ENCODE peak calls at places on chromosomes 13 and 19, in four cellular contexts. G, U, X and W are unnamed samples.

GRCh38 chr13:25874907-25875306 is 176.9 kb downstream of the SHISA2 start:
- DNase-seq in G (no peak), X (no peak), U (no peak), W (peak)

GRCh38 chr13:94712812-94713555 is 639 bp upstream of the SOX21 start:
- DNase-seq in X (peak), U (no peak), G (no peak), W (no peak)

GRCh38 chr19:46841458-46842083 is 9.1 kb downstream of the AP2S1 start:
- DNase-seq in X (peak), G (peak), U (no peak), W (no peak)

GRCh38 chr13:88107486-88108044 is 436.4 kb downstream of the SLITRK5 start:
- DNase-seq in U (no peak), G (no peak), X (no peak), W (no peak)

GRCh38 chr19:14550201-14550754 is 20.9 kb downstream of the TECR start:
- DNase-seq in G (peak), X (peak), U (no peak), W (peak)

GRCh38 chr19:9306443-9306842 is 3.2 kb downstream of the ZNF699 start:
- DNase-seq in U (no peak), X (no peak), G (no peak), W (no peak)

GRCh38 chr19:18477042-18477760 is 39.3 kb upstream of the ISYNA1 start:
- DNase-seq in X (no peak), U (no peak), G (peak), W (peak)

GRCh38 chr19:4878491-4878968 is 11.1 kb upstream of the PLIN3 start:
- DNase-seq in X (no peak), G (no peak), U (no peak), W (peak)

GRCh38 chr19:5220866-5221265 is 119.7 kb downstream of the PTPRS start:
- DNase-seq in U (no peak), X (no peak), G (no peak), W (no peak)

GRCh38 chr19:41934849-41935374 is 6.7 kb upstream of the ERFL start:
- DNase-seq in G (peak), X (peak), U (peak), W (peak)

GRCh38 chr13:38381840-38382239 is 32.2 kb downstream of the UFM1 start:
- DNase-seq in U (no peak), G (no peak), X (no peak), W (no peak)

GRCh38 chr13:83332751-83333150 is 549.5 kb downstream of the SLITRK1 start:
- DNase-seq in U (no peak), X (no peak), G (no peak), W (no peak)

GRCh38 chr13:108957369-108958012 is 328.1 kb downstream of the MYO16 start:
- DNase-seq in X (peak), G (no peak), U (no peak), W (no peak)

GRCh38 chr19:18385675-18386542 is at the start of gene GDF15:
- DNase-seq in G (peak), U (peak), X (peak), W (peak)

GRCh38 chr19:6066661-6067646 is 43.3 kb downstream of the RFX2 start:
- DNase-seq in X (peak), G (peak), U (peak), W (no peak)

GRCh38 chr19:30968210-30968609 is 381.0 kb downstream of the TSHZ3 start:
- DNase-seq in X (no peak), G (peak), U (no peak), W (no peak)

DNA sequence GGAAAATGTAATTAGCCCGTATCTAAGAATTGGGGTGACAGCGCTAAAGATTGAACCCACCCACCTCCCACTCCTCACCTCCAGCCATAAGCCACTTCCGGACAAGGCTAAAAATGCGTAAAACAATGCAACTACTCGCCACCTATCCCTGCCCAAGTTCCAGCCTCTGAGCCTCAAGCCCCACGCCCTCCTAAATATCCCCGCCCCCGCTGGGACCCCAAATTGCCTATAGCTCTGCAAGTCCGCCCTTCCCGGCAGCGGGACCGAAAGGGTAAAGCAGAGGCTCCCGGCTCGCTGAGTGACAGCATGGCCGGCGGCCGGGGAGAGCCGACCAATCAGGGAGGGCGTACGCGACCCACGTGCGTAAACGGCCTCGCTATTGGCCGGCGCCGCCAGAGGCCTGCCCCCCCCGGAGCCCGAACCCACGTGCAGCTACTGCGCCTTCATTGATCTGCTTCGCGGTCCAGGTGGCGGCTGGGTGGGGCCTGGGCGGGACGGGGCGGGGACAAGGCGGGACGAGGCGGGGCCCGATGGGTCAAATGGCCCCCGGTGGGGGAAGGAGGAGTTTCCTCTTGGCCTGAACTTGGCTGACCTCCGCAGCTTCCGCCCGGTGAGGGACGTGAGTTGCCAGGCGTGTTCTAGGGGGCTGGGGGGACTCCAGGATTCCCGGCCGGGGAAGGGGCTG is at the start of gene TLE6:
- DNase-seq in U (peak), G (peak), X (peak), W (peak)
- TF ChIP-seq CTCF in U (no peak), G (no peak), X (no peak), W (no peak)

GRCh38 chr19:1466018-1466460 is 13.0 kb downstream of the C19orf25 start:
- DNase-seq in G (no peak), U (no peak), X (no peak), W (no peak)
- TF ChIP-seq CTCF in G (no peak), U (no peak), X (no peak), W (peak)

GRCh38 chr19:40584007-40584406 is 7.3 kb downstream of the SHKBP1 start:
- DNase-seq in G (no peak), X (no peak), U (no peak), W (no peak)
- TF ChIP-seq CTCF in G (peak), X (no peak), U (no peak), W (peak)

GRCh38 chr19:21505459-21506393 is at the start of gene ZNF429:
- DNase-seq in G (peak), X (peak), U (peak), W (peak)
- TF ChIP-seq CTCF in G (peak), X (no peak), U (peak), W (no peak)

DNA sequence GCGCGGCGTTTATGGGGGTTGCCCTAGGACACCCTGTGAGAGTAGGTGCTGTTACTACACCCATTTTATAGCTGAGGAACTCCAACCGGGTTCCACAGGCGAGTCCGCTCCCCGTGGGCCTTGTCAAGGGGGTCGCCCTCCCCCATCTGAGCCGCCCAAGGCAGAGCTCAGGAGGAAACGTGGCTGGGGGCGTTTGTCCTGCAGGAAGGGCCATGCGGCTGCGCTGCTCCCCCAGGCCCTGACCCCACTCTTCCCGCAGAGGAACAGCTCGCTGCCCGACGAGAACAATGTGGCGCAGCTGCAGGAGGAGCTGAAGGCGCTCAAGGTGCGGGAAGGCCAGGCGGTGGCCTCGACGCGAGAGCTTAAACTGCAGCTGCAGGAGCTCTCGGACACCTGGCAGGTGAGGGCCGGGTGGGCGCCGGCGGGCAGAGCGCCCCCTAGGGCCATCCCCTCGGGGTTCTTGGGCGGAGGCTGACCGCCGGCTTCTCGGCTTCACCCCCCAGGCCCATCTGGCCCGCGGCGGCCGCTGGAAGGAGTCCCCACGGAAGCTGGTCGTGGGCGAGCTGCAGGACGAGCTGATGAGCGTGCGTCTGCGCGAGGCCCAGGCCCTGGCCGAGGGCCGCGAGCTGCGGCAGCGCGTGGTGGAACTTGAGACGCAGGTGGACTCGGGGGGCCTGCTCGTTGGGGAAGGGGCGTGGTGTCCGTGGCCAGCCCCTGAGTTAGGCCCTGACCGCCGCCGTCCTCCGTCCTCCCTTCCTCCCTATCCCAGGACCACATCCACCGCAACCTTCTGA is 12.4 kb downstream of the PRR36 start:
- DNase-seq in X (no peak), G (no peak), U (no peak), W (no peak)
- TF ChIP-seq CTCF in X (no peak), G (peak), U (peak), W (peak)

GRCh38 chr13:23634897-23635296 is 64.7 kb downstream of the TNFRSF19 start:
- DNase-seq in G (no peak), X (no peak), U (no peak), W (no peak)
- TF ChIP-seq CTCF in G (no peak), X (no peak), U (no peak), W (no peak)

GRCh38 chr19:48158210-48158790 is 11.8 kb downstream of the LIG1 start:
- DNase-seq in G (no peak), U (no peak), X (no peak), W (no peak)
- TF ChIP-seq CTCF in G (no peak), U (no peak), X (no peak), W (no peak)

DNA sequence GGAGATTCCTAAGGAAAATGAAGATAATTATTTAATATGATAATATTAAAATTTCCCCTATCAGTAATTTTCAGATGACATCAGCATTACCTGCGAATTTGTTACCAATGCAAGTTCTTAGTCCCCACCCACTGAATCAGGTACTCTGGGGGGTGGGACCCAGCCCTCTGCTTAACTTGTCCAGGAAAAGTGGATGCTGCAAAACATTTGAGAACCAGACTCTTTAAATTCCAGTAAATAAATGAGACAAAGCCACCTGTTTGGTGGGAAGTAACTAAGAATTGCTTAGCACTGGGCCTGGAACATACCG is 495 bp upstream of the ZNF599 start:
- DNase-seq in G (no peak), X (no peak), U (no peak), W (no peak)
- TF ChIP-seq CTCF in G (no peak), X (no peak), U (no peak), W (no peak)

DNA sequence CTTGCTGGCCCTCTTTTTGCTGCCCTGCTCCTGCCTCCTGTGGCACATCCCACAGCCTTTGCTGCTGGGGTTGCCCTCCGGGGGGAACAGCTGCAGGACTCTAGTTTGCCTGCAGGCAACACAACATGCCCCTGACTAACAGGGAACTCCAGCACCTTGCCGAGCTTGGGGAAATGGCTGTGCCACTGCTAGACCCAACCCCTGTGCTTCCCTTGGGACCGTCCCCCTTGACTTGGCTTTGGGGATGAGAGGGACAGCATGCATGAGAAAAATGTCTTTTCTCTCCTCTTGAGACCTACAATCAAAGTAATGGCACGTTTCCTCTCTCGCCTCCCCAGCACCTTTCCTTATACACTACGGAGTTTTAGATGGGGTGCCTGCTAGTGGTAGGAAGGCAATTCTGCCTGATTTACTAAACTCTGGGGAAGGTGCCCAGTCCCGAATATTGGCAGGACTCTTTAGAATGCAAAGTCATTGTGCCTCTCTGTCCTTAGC is 12.4 kb upstream of the VWA8 start:
- DNase-seq in U (no peak), G (no peak), X (no peak), W (no peak)
- TF ChIP-seq CTCF in U (peak), G (no peak), X (no peak), W (no peak)

GRCh38 chr19:36139473-36140288 is at the start of gene CAPNS1:
- DNase-seq in U (peak), G (peak), X (peak), W (peak)
- TF ChIP-seq CTCF in U (peak), G (peak), X (no peak), W (no peak)